ENCODE peak calls at places on chromosome 20, in four cellular contexts. One of them, this sample, is unnamed.
A peak's percentile ranks its signal among the peaks of the same experiment; 100 is the strongest.

GRCh38 chr20:24033151-24033550 is 44.6 kb upstream of the GGTLC1 start:
- DNase-seq in mesendoderm: no peak
- DNase-seq in fibroblast of lung: no peak
- DNase-seq in neuronal stem cell: no peak
- DNase-seq in this sample: no peak

GRCh38 chr20:59933849-59934585 is 580 bp upstream of the SYCP2 start:
- DNase-seq in mesendoderm: peak; percentile 76
- DNase-seq in fibroblast of lung: peak; percentile 59
- DNase-seq in neuronal stem cell: peak; percentile 67
- DNase-seq in this sample: peak; percentile 87

GRCh38 chr20:37128803-37129202 is 33.0 kb upstream of the RBL1 start:
- DNase-seq in mesendoderm: no peak
- DNase-seq in fibroblast of lung: no peak
- DNase-seq in neuronal stem cell: no peak
- DNase-seq in this sample: no peak

GRCh38 chr20:9301129-9302072 is 213.0 kb upstream of the LAMP5 start:
- DNase-seq in neuronal stem cell: no peak
- DNase-seq in fibroblast of lung: peak; percentile 77
- DNase-seq in mesendoderm: no peak
- DNase-seq in this sample: no peak

GRCh38 chr20:53100476-53100911 is 128.3 kb downstream of the TSHZ2 start:
- DNase-seq in mesendoderm: no peak
- DNase-seq in neuronal stem cell: peak; percentile 73
- DNase-seq in fibroblast of lung: peak; percentile 41
- DNase-seq in this sample: no peak

GRCh38 chr20:57387945-57388351 is 3.2 kb upstream of the RBM38 start:
- DNase-seq in fibroblast of lung: no peak
- DNase-seq in mesendoderm: no peak
- DNase-seq in neuronal stem cell: no peak
- DNase-seq in this sample: no peak

GRCh38 chr20:22411568-22412450 is 172.6 kb downstream of the FOXA2 start:
- DNase-seq in mesendoderm: peak; percentile 82
- DNase-seq in fibroblast of lung: peak; percentile 89
- DNase-seq in neuronal stem cell: no peak
- DNase-seq in this sample: no peak

GRCh38 chr20:53937330-53937729 is 133.1 kb downstream of the BCAS1 start:
- DNase-seq in mesendoderm: no peak
- DNase-seq in neuronal stem cell: no peak
- DNase-seq in fibroblast of lung: no peak
- DNase-seq in this sample: no peak

GRCh38 chr20:58675146-58675584 is 17.4 kb upstream of the NPEPL1 start:
- DNase-seq in mesendoderm: no peak
- DNase-seq in neuronal stem cell: no peak
- DNase-seq in fibroblast of lung: no peak
- DNase-seq in this sample: peak; percentile 37

GRCh38 chr20:38395165-38395564 is 40.0 kb downstream of the SNHG17 start:
- DNase-seq in mesendoderm: no peak
- DNase-seq in fibroblast of lung: peak; percentile 27
- DNase-seq in neuronal stem cell: no peak
- DNase-seq in this sample: no peak

GRCh38 chr20:4225778-4226177 is 210.4 kb upstream of the RNF24 start:
- DNase-seq in fibroblast of lung: peak; percentile 99
- DNase-seq in neuronal stem cell: no peak
- DNase-seq in mesendoderm: no peak
- DNase-seq in this sample: no peak

GRCh38 chr20:46984391-46984790 is 89.7 kb downstream of the EYA2 start:
- DNase-seq in neuronal stem cell: no peak
- DNase-seq in mesendoderm: no peak
- DNase-seq in fibroblast of lung: no peak
- DNase-seq in this sample: no peak

GRCh38 chr20:21693322-21693721 is 12.1 kb upstream of the PAX1 start:
- DNase-seq in neuronal stem cell: no peak
- DNase-seq in fibroblast of lung: no peak
- DNase-seq in mesendoderm: peak; percentile 67
- DNase-seq in this sample: peak; percentile 81

GRCh38 chr20:21522479-21523397 is 8.9 kb upstream of the NKX2-2 start:
- DNase-seq in mesendoderm: peak; percentile 31
- DNase-seq in neuronal stem cell: no peak
- DNase-seq in fibroblast of lung: no peak
- DNase-seq in this sample: peak; percentile 62

GRCh38 chr20:46807998-46808397 is 86.6 kb upstream of the EYA2 start:
- DNase-seq in mesendoderm: no peak
- DNase-seq in fibroblast of lung: no peak
- DNase-seq in neuronal stem cell: no peak
- DNase-seq in this sample: no peak

GRCh38 chr20:15047561-15047960 is 710.1 kb upstream of the FLRT3 start:
- DNase-seq in fibroblast of lung: no peak
- DNase-seq in mesendoderm: no peak
- DNase-seq in neuronal stem cell: no peak
- DNase-seq in this sample: no peak

GRCh38 chr20:38127011-38127621 is 38.0 kb downstream of the TGM2 start:
- DNase-seq in mesendoderm: no peak
- DNase-seq in fibroblast of lung: peak; percentile 92
- DNase-seq in neuronal stem cell: no peak
- DNase-seq in this sample: no peak

GRCh38 chr20:48698507-48699267 is 129.1 kb downstream of the PREX1 start:
- DNase-seq in neuronal stem cell: no peak
- DNase-seq in mesendoderm: peak; percentile 51
- DNase-seq in fibroblast of lung: no peak
- DNase-seq in this sample: peak; percentile 66

GRCh38 chr20:36728986-36729385 is 16.9 kb downstream of the NDRG3 start:
- DNase-seq in mesendoderm: peak; percentile 84
- DNase-seq in neuronal stem cell: no peak
- DNase-seq in fibroblast of lung: peak; percentile 48
- DNase-seq in this sample: peak; percentile 61

GRCh38 chr20:57851786-57852185 is 142.0 kb upstream of the PMEPA1 start:
- DNase-seq in fibroblast of lung: peak; percentile 74
- DNase-seq in mesendoderm: no peak
- DNase-seq in neuronal stem cell: no peak
- DNase-seq in this sample: no peak

GRCh38 chr20:35145141-35145564 is 2.0 kb downstream of the EDEM2 start:
- DNase-seq in mesendoderm: peak; percentile 69
- DNase-seq in fibroblast of lung: peak; percentile 62
- DNase-seq in neuronal stem cell: no peak
- DNase-seq in this sample: peak; percentile 75

GRCh38 chr20:3900187-3900604 is 11.0 kb downstream of the PANK2 start:
- DNase-seq in mesendoderm: no peak
- DNase-seq in fibroblast of lung: peak; percentile 42
- DNase-seq in neuronal stem cell: no peak
- DNase-seq in this sample: peak; percentile 13

GRCh38 chr20:33113387-33113908 is 34.0 kb downstream of the BPIFB4 start:
- DNase-seq in fibroblast of lung: no peak
- DNase-seq in mesendoderm: no peak
- DNase-seq in neuronal stem cell: no peak
- DNase-seq in this sample: no peak

GRCh38 chr20:29497261-29497671 is 1760.2 kb upstream of the DEFB115 start:
- DNase-seq in neuronal stem cell: no peak
- DNase-seq in fibroblast of lung: no peak
- DNase-seq in mesendoderm: no peak
- DNase-seq in this sample: no peak

GRCh38 chr20:19211661-19212523 is 550 bp upstream of the SLC24A3 start:
- DNase-seq in mesendoderm: peak; percentile 62
- DNase-seq in fibroblast of lung: peak; percentile 2
- DNase-seq in neuronal stem cell: peak; percentile 36
- DNase-seq in this sample: peak; percentile 73

GRCh38 chr20:58017970-58018530 is 210.4 kb downstream of the ANKRD60 start:
- DNase-seq in neuronal stem cell: no peak
- DNase-seq in mesendoderm: no peak
- DNase-seq in fibroblast of lung: no peak
- DNase-seq in this sample: no peak

GRCh38 chr20:11850901-11851300 is 66.8 kb upstream of the BTBD3 start:
- DNase-seq in fibroblast of lung: peak; percentile 72
- DNase-seq in neuronal stem cell: no peak
- DNase-seq in mesendoderm: no peak
- DNase-seq in this sample: no peak

GRCh38 chr20:59253779-59254319 is 46.6 kb upstream of the EDN3 start:
- DNase-seq in mesendoderm: peak; percentile 20
- DNase-seq in fibroblast of lung: no peak
- DNase-seq in neuronal stem cell: no peak
- DNase-seq in this sample: no peak

GRCh38 chr20:47029845-47030244 is 135.2 kb downstream of the EYA2 start:
- DNase-seq in fibroblast of lung: no peak
- DNase-seq in neuronal stem cell: no peak
- DNase-seq in mesendoderm: no peak
- DNase-seq in this sample: no peak

GRCh38 chr20:19886666-19887288 is 128.7 kb downstream of the RIN2 start:
- DNase-seq in fibroblast of lung: peak; percentile 18
- DNase-seq in neuronal stem cell: no peak
- DNase-seq in mesendoderm: peak; percentile 65
- DNase-seq in this sample: peak; percentile 37

GRCh38 chr20:7240490-7240889 is 473.0 kb downstream of the BMP2 start:
- DNase-seq in fibroblast of lung: no peak
- DNase-seq in mesendoderm: no peak
- DNase-seq in neuronal stem cell: no peak
- DNase-seq in this sample: no peak

GRCh38 chr20:14986026-14986655 is 648.7 kb upstream of the FLRT3 start:
- DNase-seq in fibroblast of lung: peak; percentile 59
- DNase-seq in mesendoderm: no peak
- DNase-seq in neuronal stem cell: no peak
- DNase-seq in this sample: no peak

GRCh38 chr20:64065973-64066341 is 3.0 kb downstream of the TCEA2 start:
- DNase-seq in fibroblast of lung: peak; percentile 80
- DNase-seq in mesendoderm: peak; percentile 89
- DNase-seq in neuronal stem cell: no peak
- DNase-seq in this sample: peak; percentile 70

GRCh38 chr20:46582648-46583047 is 32.2 kb upstream of the OCSTAMP start:
- DNase-seq in fibroblast of lung: no peak
- DNase-seq in neuronal stem cell: no peak
- DNase-seq in mesendoderm: peak; percentile 14
- DNase-seq in this sample: no peak

GRCh38 chr20:36051318-36052116 is 83.1 kb downstream of the CNBD2 start:
- DNase-seq in fibroblast of lung: no peak
- DNase-seq in neuronal stem cell: no peak
- DNase-seq in mesendoderm: peak; percentile 46
- DNase-seq in this sample: peak; percentile 42

GRCh38 chr20:618980-619379 is 8.9 kb upstream of the TCF15 start:
- DNase-seq in mesendoderm: no peak
- DNase-seq in fibroblast of lung: no peak
- DNase-seq in neuronal stem cell: no peak
- DNase-seq in this sample: no peak

GRCh38 chr20:2759603-2760360 is 40.6 kb downstream of the CPXM1 start:
- DNase-seq in fibroblast of lung: no peak
- DNase-seq in neuronal stem cell: no peak
- DNase-seq in mesendoderm: no peak
- DNase-seq in this sample: no peak
- H3K4me2 ChIP-seq in fibroblast of lung: no peak overlapping the region
- H3K4me2 ChIP-seq in neuronal stem cell: no peak overlapping the region
- H3K4me2 ChIP-seq in mesendoderm: no peak overlapping the region
- H3K4me2 ChIP-seq in this sample: peak overlapping the region; percentile 51

GRCh38 chr20:62499758-62500236 is 24.0 kb upstream of the GATA5 start:
- DNase-seq in fibroblast of lung: no peak
- DNase-seq in neuronal stem cell: no peak
- DNase-seq in mesendoderm: no peak
- DNase-seq in this sample: no peak
- H3K4me2 ChIP-seq in fibroblast of lung: no peak overlapping the region
- H3K4me2 ChIP-seq in neuronal stem cell: no peak overlapping the region
- H3K4me2 ChIP-seq in mesendoderm: no peak overlapping the region
- H3K4me2 ChIP-seq in this sample: no peak overlapping the region

GRCh38 chr20:61332016-61332975 is 80.2 kb downstream of the CDH4 start:
- DNase-seq in fibroblast of lung: peak; percentile 42
- DNase-seq in mesendoderm: no peak
- DNase-seq in neuronal stem cell: no peak
- DNase-seq in this sample: no peak
- H3K4me2 ChIP-seq in fibroblast of lung: no peak overlapping the region
- H3K4me2 ChIP-seq in mesendoderm: no peak overlapping the region
- H3K4me2 ChIP-seq in neuronal stem cell: no peak overlapping the region
- H3K4me2 ChIP-seq in this sample: no peak overlapping the region

GRCh38 chr20:32091888-32092346 is 17.6 kb upstream of the TM9SF4 start:
- DNase-seq in fibroblast of lung: peak; percentile 54
- DNase-seq in mesendoderm: peak; percentile 82
- DNase-seq in neuronal stem cell: peak; percentile 77
- DNase-seq in this sample: peak; percentile 98
- H3K4me2 ChIP-seq in fibroblast of lung: no peak overlapping the region
- H3K4me2 ChIP-seq in mesendoderm: no peak overlapping the region
- H3K4me2 ChIP-seq in neuronal stem cell: no peak overlapping the region
- H3K4me2 ChIP-seq in this sample: peak overlapping the region; percentile 57

DNA sequence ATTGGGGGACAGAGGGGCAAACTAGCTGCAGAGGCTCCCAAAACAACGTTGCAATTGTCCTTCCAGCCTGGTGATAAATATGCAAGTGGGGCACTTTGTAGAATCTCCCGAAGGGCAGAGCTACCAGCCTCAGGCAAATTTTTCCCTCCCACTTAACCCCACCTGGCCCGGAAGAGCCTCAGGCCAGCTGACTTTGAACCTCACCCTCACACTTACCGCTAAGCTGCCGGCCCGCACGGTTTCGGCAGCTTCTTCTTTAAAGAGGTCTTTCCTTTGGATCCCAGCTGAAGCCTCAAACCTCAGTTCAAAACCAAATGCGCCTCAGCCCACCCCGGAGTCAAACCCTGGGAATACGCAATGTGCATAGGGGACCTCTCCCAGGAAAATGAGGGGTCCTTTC is 2.5 kb downstream of the OVOL2 start:
- DNase-seq in neuronal stem cell: no peak
- DNase-seq in mesendoderm: peak; percentile 82
- DNase-seq in fibroblast of lung: no peak
- DNase-seq in this sample: peak; percentile 74
- H3K4me2 ChIP-seq in neuronal stem cell: no peak overlapping the region
- H3K4me2 ChIP-seq in mesendoderm: no peak overlapping the region
- H3K4me2 ChIP-seq in fibroblast of lung: no peak overlapping the region
- H3K4me2 ChIP-seq in this sample: peak overlapping the region; percentile 90

DNA sequence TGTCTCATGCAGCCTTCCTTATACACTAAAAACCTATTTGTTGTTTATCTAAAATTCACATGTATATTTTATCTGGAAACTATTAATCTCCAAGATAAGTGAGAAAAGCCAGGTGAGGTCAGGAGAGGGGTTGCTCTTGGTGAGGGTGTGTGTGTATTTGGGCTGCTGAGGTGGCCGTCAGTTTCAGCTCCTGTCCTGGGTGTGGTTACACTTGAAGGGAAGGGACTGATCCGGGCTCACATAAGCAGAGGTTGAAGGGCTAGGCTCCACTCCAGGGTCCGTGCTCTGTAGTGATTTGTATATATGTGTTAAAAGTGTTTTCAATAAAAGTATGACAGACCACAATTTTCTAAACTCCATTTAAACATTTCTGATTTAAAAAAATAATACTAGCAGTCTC is 13.5 kb upstream of the SNAI1 start:
- DNase-seq in mesendoderm: no peak
- DNase-seq in fibroblast of lung: no peak
- DNase-seq in neuronal stem cell: no peak
- DNase-seq in this sample: no peak
- H3K4me2 ChIP-seq in mesendoderm: no peak overlapping the region
- H3K4me2 ChIP-seq in fibroblast of lung: no peak overlapping the region
- H3K4me2 ChIP-seq in neuronal stem cell: no peak overlapping the region
- H3K4me2 ChIP-seq in this sample: no peak overlapping the region